ENCODE peak calls at places on chromosomes 4 and X, in five cellular contexts. One of them, this sample, is unnamed.

GRCh38 chr4:948101-948935 is 16.1 kb downstream of the TMEM175 start:
- DNase-seq in Caco-2: no peak
- DNase-seq in body of pancreas: peak; percentile 80
- DNase-seq in transverse colon: no peak
- DNase-seq in HCT116: no peak
- DNase-seq in this sample: no peak

GRCh38 chr4:7938513-7939376 is 916 bp downstream of the AFAP1 start:
- DNase-seq in HCT116: no peak
- DNase-seq in Caco-2: no peak
- DNase-seq in body of pancreas: peak; percentile 41
- DNase-seq in transverse colon: peak; percentile 32
- DNase-seq in this sample: peak; percentile 29

GRCh38 chrX:20951016-20951795 is 423.0 kb upstream of the CNKSR2 start:
- DNase-seq in HCT116: no peak
- DNase-seq in transverse colon: no peak
- DNase-seq in Caco-2: no peak
- DNase-seq in body of pancreas: no peak
- DNase-seq in this sample: no peak

GRCh38 chrX:139974496-139974895 is 9.2 kb upstream of the CXorf66 start:
- DNase-seq in HCT116: no peak
- DNase-seq in transverse colon: no peak
- DNase-seq in body of pancreas: no peak
- DNase-seq in Caco-2: no peak
- DNase-seq in this sample: no peak

GRCh38 chrX:119981286-119982070 is 37.9 kb upstream of the NKAP start:
- DNase-seq in transverse colon: no peak
- DNase-seq in HCT116: peak; percentile 42
- DNase-seq in Caco-2: peak; percentile 34
- DNase-seq in body of pancreas: peak; percentile 26
- DNase-seq in this sample: peak; percentile 25

GRCh38 chrX:110108381-110108796 is 105.5 kb downstream of the TMEM164 start:
- DNase-seq in Caco-2: no peak
- DNase-seq in HCT116: no peak
- DNase-seq in body of pancreas: no peak
- DNase-seq in transverse colon: no peak
- DNase-seq in this sample: peak; percentile 14

GRCh38 chrX:137575596-137576255 is 9.8 kb downstream of the ZIC3 start:
- DNase-seq in HCT116: no peak
- DNase-seq in body of pancreas: no peak
- DNase-seq in transverse colon: no peak
- DNase-seq in Caco-2: no peak
- DNase-seq in this sample: no peak

GRCh38 chrX:20432048-20432447 is 165.3 kb upstream of the RPS6KA3 start:
- DNase-seq in HCT116: no peak
- DNase-seq in transverse colon: no peak
- DNase-seq in body of pancreas: no peak
- DNase-seq in Caco-2: no peak
- DNase-seq in this sample: no peak

GRCh38 chr4:144645621-144646522 is at the start of gene HHIP:
- DNase-seq in body of pancreas: peak; percentile 75
- DNase-seq in transverse colon: peak; percentile 25
- DNase-seq in HCT116: no peak
- DNase-seq in Caco-2: no peak
- DNase-seq in this sample: peak; percentile 80

GRCh38 chrX:22575161-22575845 is 302.6 kb downstream of the CBLL2 start:
- DNase-seq in body of pancreas: no peak
- DNase-seq in Caco-2: no peak
- DNase-seq in transverse colon: no peak
- DNase-seq in HCT116: no peak
- DNase-seq in this sample: no peak

GRCh38 chrX:43677993-43678392 is 21.9 kb downstream of the MAOA start:
- DNase-seq in HCT116: no peak
- DNase-seq in Caco-2: no peak
- DNase-seq in transverse colon: peak; percentile 33
- DNase-seq in body of pancreas: no peak
- DNase-seq in this sample: no peak

GRCh38 chr4:72031868-72032619 is at the start of gene NPFFR2:
- DNase-seq in body of pancreas: peak; percentile 15
- DNase-seq in transverse colon: no peak
- DNase-seq in HCT116: no peak
- DNase-seq in Caco-2: no peak
- DNase-seq in this sample: peak; percentile 27

GRCh38 chr4:43331226-43332078 is 438.9 kb downstream of the GRXCR1 start:
- DNase-seq in body of pancreas: no peak
- DNase-seq in HCT116: no peak
- DNase-seq in Caco-2: no peak
- DNase-seq in transverse colon: no peak
- DNase-seq in this sample: no peak

GRCh38 chrX:154541896-154542722 is 4.5 kb downstream of the G6PD start:
- DNase-seq in Caco-2: no peak
- DNase-seq in body of pancreas: peak; percentile 76
- DNase-seq in HCT116: peak; percentile 34
- DNase-seq in transverse colon: peak; percentile 49
- DNase-seq in this sample: peak; percentile 87

GRCh38 chrX:123906557-123907316 is 46.9 kb downstream of the XIAP start:
- DNase-seq in transverse colon: peak; percentile 38
- DNase-seq in HCT116: no peak
- DNase-seq in body of pancreas: no peak
- DNase-seq in Caco-2: peak; percentile 32
- DNase-seq in this sample: no peak

GRCh38 chr4:98555798-98556445 is 102.5 kb downstream of the TSPAN5 start:
- DNase-seq in body of pancreas: no peak
- DNase-seq in Caco-2: no peak
- DNase-seq in transverse colon: no peak
- DNase-seq in HCT116: no peak
- DNase-seq in this sample: no peak

GRCh38 chr4:158850800-158851644 is 82.2 kb downstream of the FNIP2 start:
- DNase-seq in Caco-2: no peak
- DNase-seq in transverse colon: no peak
- DNase-seq in HCT116: peak; percentile 15
- DNase-seq in body of pancreas: no peak
- DNase-seq in this sample: no peak

GRCh38 chr4:183321079-183321478 is 1.0 kb upstream of the CLDN22 start:
- DNase-seq in body of pancreas: no peak
- DNase-seq in transverse colon: no peak
- DNase-seq in Caco-2: no peak
- DNase-seq in HCT116: no peak
- DNase-seq in this sample: no peak

GRCh38 chr4:41575665-41576064 is 37.7 kb downstream of the LIMCH1 start:
- DNase-seq in body of pancreas: no peak
- DNase-seq in transverse colon: no peak
- DNase-seq in Caco-2: no peak
- DNase-seq in HCT116: no peak
- DNase-seq in this sample: no peak

GRCh38 chr4:115159141-115159540 is 45.7 kb upstream of the NDST4 start:
- DNase-seq in HCT116: no peak
- DNase-seq in transverse colon: no peak
- DNase-seq in Caco-2: no peak
- DNase-seq in body of pancreas: no peak
- DNase-seq in this sample: no peak

GRCh38 chr4:161463436-161463835 is 700.4 kb downstream of the FSTL5 start:
- DNase-seq in transverse colon: no peak
- DNase-seq in body of pancreas: no peak
- DNase-seq in HCT116: no peak
- DNase-seq in Caco-2: no peak
- DNase-seq in this sample: no peak

GRCh38 chr4:48093949-48094550 is 40.0 kb downstream of the TXK start:
- DNase-seq in Caco-2: peak; percentile 43
- DNase-seq in body of pancreas: peak; percentile 13
- DNase-seq in transverse colon: peak; percentile 68
- DNase-seq in HCT116: no peak
- DNase-seq in this sample: no peak

GRCh38 chr4:126071346-126072333 is 756.9 kb downstream of the FAT4 start:
- DNase-seq in body of pancreas: peak; percentile 60
- DNase-seq in HCT116: no peak
- DNase-seq in transverse colon: no peak
- DNase-seq in Caco-2: no peak
- DNase-seq in this sample: no peak

GRCh38 chr4:164716901-164717300 is 37.0 kb upstream of the SMIM31 start:
- DNase-seq in transverse colon: no peak
- DNase-seq in body of pancreas: no peak
- DNase-seq in Caco-2: no peak
- DNase-seq in HCT116: no peak
- DNase-seq in this sample: peak; percentile 25

GRCh38 chr4:121688261-121688660 is 8.5 kb downstream of the ANXA5 start:
- DNase-seq in body of pancreas: no peak
- DNase-seq in transverse colon: no peak
- DNase-seq in Caco-2: no peak
- DNase-seq in HCT116: no peak
- DNase-seq in this sample: no peak

GRCh38 chrX:13029831-13030771 is 14.3 kb downstream of the FAM9C start:
- DNase-seq in Caco-2: peak; percentile 60
- DNase-seq in body of pancreas: no peak
- DNase-seq in HCT116: no peak
- DNase-seq in transverse colon: peak; percentile 64
- DNase-seq in this sample: no peak

GRCh38 chrX:129593137-129593536 is 53.1 kb downstream of the OCRL start:
- DNase-seq in body of pancreas: no peak
- DNase-seq in transverse colon: no peak
- DNase-seq in HCT116: no peak
- DNase-seq in Caco-2: no peak
- DNase-seq in this sample: peak; percentile 50

GRCh38 chrX:53713987-53714579 is 27.6 kb upstream of the HUWE1 start:
- DNase-seq in body of pancreas: no peak
- DNase-seq in Caco-2: no peak
- DNase-seq in HCT116: no peak
- DNase-seq in transverse colon: no peak
- DNase-seq in this sample: no peak

GRCh38 chr4:7414046-7414445 is 20.7 kb downstream of the PSAPL1 start:
- DNase-seq in body of pancreas: peak; percentile 2
- DNase-seq in HCT116: no peak
- DNase-seq in Caco-2: no peak
- DNase-seq in transverse colon: no peak
- DNase-seq in this sample: peak; percentile 6

GRCh38 chr4:40916880-40917279 is 167.1 kb downstream of the NSUN7 start:
- DNase-seq in Caco-2: peak; percentile 54
- DNase-seq in HCT116: peak; percentile 37
- DNase-seq in body of pancreas: peak; percentile 62
- DNase-seq in transverse colon: peak; percentile 23
- DNase-seq in this sample: peak; percentile 83

GRCh38 chr4:82491251-82491960 is 61.0 kb downstream of the ENOPH1 start:
- DNase-seq in Caco-2: no peak
- DNase-seq in body of pancreas: peak; percentile 35
- DNase-seq in transverse colon: no peak
- DNase-seq in HCT116: no peak
- DNase-seq in this sample: no peak

GRCh38 chr4:176902710-176903323 is 110.1 kb upstream of the VEGFC start:
- DNase-seq in Caco-2: no peak
- DNase-seq in transverse colon: no peak
- DNase-seq in body of pancreas: no peak
- DNase-seq in HCT116: no peak
- DNase-seq in this sample: no peak

GRCh38 chrX:10470009-10470408 is 150.4 kb downstream of the MID1 start:
- DNase-seq in HCT116: no peak
- DNase-seq in body of pancreas: no peak
- DNase-seq in Caco-2: no peak
- DNase-seq in transverse colon: no peak
- DNase-seq in this sample: no peak

GRCh38 chrX:119734897-119735339 is 23.5 kb upstream of the SOWAHD start:
- DNase-seq in transverse colon: peak; percentile 19
- DNase-seq in HCT116: no peak
- DNase-seq in body of pancreas: peak; percentile 50
- DNase-seq in Caco-2: no peak
- DNase-seq in this sample: peak; percentile 47

DNA sequence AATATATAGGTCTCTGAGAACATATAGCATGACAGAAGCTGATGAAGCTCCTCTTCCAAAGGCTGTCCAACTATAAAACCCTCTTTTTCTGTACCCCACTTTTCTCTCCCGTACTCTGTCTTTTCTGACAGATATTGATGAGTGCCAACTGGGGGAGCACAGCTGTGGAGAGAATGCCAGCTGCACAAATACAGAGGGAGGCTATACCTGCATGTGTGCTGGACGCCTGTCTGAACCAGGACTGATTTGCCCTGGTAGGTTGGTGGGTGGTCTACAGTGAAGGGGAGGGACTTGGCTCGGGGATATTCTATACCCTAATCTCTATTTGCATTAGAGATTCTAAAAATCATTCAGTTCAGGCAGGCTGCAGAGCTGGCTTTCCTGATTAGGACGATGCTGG is 80.4 kb downstream of the EGF start:
- DNase-seq in HCT116: no peak
- DNase-seq in transverse colon: no peak
- DNase-seq in body of pancreas: no peak
- DNase-seq in Caco-2: no peak
- DNase-seq in this sample: no peak
- H3K4me1 ChIP-seq in HCT116: no peaks in the 10 kb centered on the region
- H3K4me1 ChIP-seq in transverse colon: no peaks in the 10 kb centered on the region
- H3K4me1 ChIP-seq in body of pancreas: no peaks in the 10 kb centered on the region
- H3K4me1 ChIP-seq in Caco-2: peaks cover 4% of the 10 kb centered on the region
- H3K4me1 ChIP-seq in this sample: no peaks in the 10 kb centered on the region

DNA sequence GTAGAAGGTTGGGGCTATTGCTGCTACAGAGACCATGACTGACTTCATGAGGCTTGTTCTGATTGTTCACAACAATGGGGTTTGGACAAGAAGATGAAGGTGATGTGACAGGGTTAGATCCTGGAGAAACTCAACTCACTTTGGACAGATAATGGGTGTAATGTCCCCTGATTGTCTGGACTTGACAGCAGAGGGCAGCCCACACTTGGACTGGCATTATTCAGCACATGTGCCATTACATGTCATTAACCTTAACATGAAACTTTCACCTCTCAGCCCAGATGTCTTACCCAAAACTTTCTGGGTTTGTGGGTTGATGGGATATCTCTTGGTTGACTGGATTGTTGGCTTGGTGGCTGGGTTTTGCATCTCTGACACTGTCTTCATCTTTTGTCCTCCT is 101.5 kb downstream of the MXRA5 start:
- DNase-seq in HCT116: no peak
- DNase-seq in transverse colon: no peak
- DNase-seq in Caco-2: no peak
- DNase-seq in body of pancreas: no peak
- DNase-seq in this sample: no peak
- TF ChIP-seq CTCF in HCT116: peak; percentile 22
- TF ChIP-seq CTCF in transverse colon: no peak
- TF ChIP-seq CTCF in Caco-2: no peak
- TF ChIP-seq CTCF in body of pancreas: peak; percentile 26
- TF ChIP-seq CTCF in this sample: no peak

DNA sequence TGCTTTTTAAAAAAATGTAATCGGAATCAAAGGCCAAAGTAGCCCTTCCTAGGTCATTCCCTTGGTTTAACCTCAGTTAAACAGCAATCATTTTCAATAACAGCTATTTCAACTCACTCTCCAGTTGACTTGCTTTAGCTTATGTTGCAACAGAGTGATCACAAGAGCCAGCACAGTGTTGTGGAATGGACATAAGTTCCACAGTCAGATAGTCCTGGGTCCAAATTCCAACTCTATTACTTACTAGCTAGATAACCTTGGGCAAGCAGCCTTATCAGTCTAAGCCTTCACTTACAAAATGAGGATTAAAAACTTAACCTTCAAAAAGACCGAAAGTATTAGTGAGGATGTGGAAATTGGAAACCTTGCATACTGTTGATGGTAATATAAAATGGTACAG is 9.2 kb upstream of the GPC3 start:
- DNase-seq in Caco-2: peak; percentile 78
- DNase-seq in transverse colon: no peak
- DNase-seq in body of pancreas: no peak
- DNase-seq in HCT116: no peak
- DNase-seq in this sample: no peak
- H3K4me1 ChIP-seq in Caco-2: peaks cover 29% of the 10 kb centered on the region
- H3K4me1 ChIP-seq in transverse colon: no peaks in the 10 kb centered on the region
- H3K4me1 ChIP-seq in body of pancreas: no peaks in the 10 kb centered on the region
- H3K4me1 ChIP-seq in HCT116: no peaks in the 10 kb centered on the region
- H3K4me1 ChIP-seq in this sample: no peaks in the 10 kb centered on the region

GRCh38 chrX:74291964-74292891 is 11.8 kb upstream of the ZCCHC13 start:
- DNase-seq in Caco-2: peak; percentile 87
- DNase-seq in body of pancreas: peak; percentile 86
- DNase-seq in HCT116: peak; percentile 79
- DNase-seq in transverse colon: peak; percentile 89
- DNase-seq in this sample: peak; percentile 95
- TF ChIP-seq CTCF in Caco-2: peak; percentile 38
- TF ChIP-seq CTCF in body of pancreas: peak; percentile 5
- TF ChIP-seq CTCF in HCT116: no peak
- TF ChIP-seq CTCF in transverse colon: no peak
- TF ChIP-seq CTCF in this sample: no peak